ENCODE peak calls at places on chromosomes 13 and 19, in ten cellular contexts. X is AG10803, B is brain microvascular endothelial cell, I is heart right ventricle, E is body of pancreas, P is foreskin fibroblast, F is fibroblast of lung, Q is Peyer's patch, K is prostate gland, L is IMR-90. Z is an unnamed sample.

GRCh38 chr13:80382576-80382975 is 41.6 kb upstream of the SPRY2 start:
- DNase-seq in F (no peak), I (no peak), P (no peak), E (no peak), K (no peak), L (no peak), B (no peak), X (no peak), Q (no peak), Z (no peak)

GRCh38 chr19:22052644-22053013 is 345 bp downstream of the ZNF257 start:
- DNase-seq in B (no peak), F (no peak), E (no peak), Q (peak), L (no peak), X (peak), K (peak), P (peak), I (no peak), Z (no peak)

GRCh38 chr13:83940742-83941141 is 58.5 kb upstream of the SLITRK1 start:
- DNase-seq in E (no peak), L (no peak), B (no peak), P (peak), X (peak), I (no peak), Q (no peak), K (no peak), F (peak), Z (peak)

GRCh38 chr19:34323433-34324204 is 41.4 kb upstream of the GPI start:
- DNase-seq in E (no peak), Q (peak), F (no peak), L (no peak), K (no peak), B (no peak), X (no peak), P (no peak), I (no peak), Z (no peak)

GRCh38 chr19:40976724-40977123 is 14.4 kb upstream of the CYP2B6 start:
- DNase-seq in X (no peak), P (no peak), I (no peak), K (no peak), B (no peak), F (no peak), Q (no peak), L (no peak), E (no peak), Z (no peak)

GRCh38 chr19:3555653-3556422 is 1.5 kb downstream of the MFSD12 start:
- DNase-seq in Q (no peak), X (no peak), K (no peak), B (no peak), P (no peak), I (no peak), E (no peak), L (no peak), F (no peak), Z (no peak)

GRCh38 chr13:97855570-97855970 is 97.9 kb upstream of the IPO5 start:
- DNase-seq in K (peak), P (peak), L (peak), B (peak), F (peak), X (peak), I (peak), Q (peak), E (peak), Z (peak)

GRCh38 chr13:66914155-66914554 is 316.0 kb downstream of the PCDH9 start:
- DNase-seq in P (no peak), X (no peak), B (no peak), E (no peak), F (no peak), L (peak), Q (no peak), K (no peak), I (no peak), Z (no peak)

GRCh38 chr19:43934055-43934984 is 762 bp downstream of the ZNF45 start:
- DNase-seq in I (no peak), Q (no peak), X (peak), L (peak), B (no peak), K (no peak), F (no peak), E (no peak), P (peak), Z (peak)

GRCh38 chr13:113927661-113928581 is 46.0 kb downstream of the C13orf46 start:
- DNase-seq in F (peak), X (peak), E (peak), K (no peak), Q (peak), I (peak), B (peak), L (peak), P (peak), Z (peak)

GRCh38 chr13:22883262-22883840 is 297.4 kb upstream of the SGCG start:
- DNase-seq in K (no peak), P (no peak), F (no peak), B (no peak), Q (no peak), L (no peak), X (no peak), I (no peak), E (no peak), Z (no peak)

GRCh38 chr13:107586216-107586615 is 629.1 kb downstream of the LIG4 start:
- DNase-seq in L (peak), B (no peak), Q (no peak), P (no peak), F (peak), I (no peak), X (peak), E (no peak), K (no peak), Z (no peak)

GRCh38 chr13:49620170-49620621 is 8.1 kb upstream of the ARL11 start:
- DNase-seq in K (no peak), P (peak), I (no peak), X (no peak), B (no peak), L (no peak), Q (peak), E (no peak), F (no peak), Z (no peak)

GRCh38 chr19:12064266-12065099 is at the start of gene ZNF844:
- DNase-seq in L (peak), I (peak), P (peak), F (peak), X (peak), B (peak), K (peak), Q (peak), E (peak), Z (peak)

GRCh38 chr19:34220472-34221063 is 33.8 kb upstream of the GARRE1 start:
- DNase-seq in X (peak), I (peak), K (peak), B (peak), E (peak), F (peak), Q (peak), P (peak), L (peak), Z (peak)

GRCh38 chr19:21158523-21159135 is 16.8 kb downstream of the ZNF431 start:
- DNase-seq in P (peak), L (peak), Q (no peak), B (peak), F (peak), I (no peak), X (peak), E (no peak), K (no peak), Z (peak)

GRCh38 chr13:21672811-21673591 is 2.1 kb downstream of the FGF9 start:
- DNase-seq in F (no peak), L (no peak), E (no peak), B (no peak), P (peak), I (no peak), Q (no peak), K (no peak), X (no peak), Z (no peak)

GRCh38 chr13:21671793-21672680 is 1.2 kb downstream of the FGF9 start:
- DNase-seq in I (no peak), F (no peak), X (no peak), L (no peak), E (no peak), P (no peak), Q (no peak), B (no peak), K (no peak), Z (no peak)

GRCh38 chr13:21668665-21669599 is 1.9 kb upstream of the FGF9 start:
- DNase-seq in P (peak), I (no peak), E (peak), Q (peak), F (peak), L (peak), B (peak), X (peak), K (no peak), Z (no peak)

GRCh38 chr13:21670883-21671792 is at the start of gene FGF9:
- DNase-seq in B (peak), E (peak), Q (peak), L (peak), I (peak), K (peak), P (peak), F (peak), X (peak), Z (peak)

DNA sequence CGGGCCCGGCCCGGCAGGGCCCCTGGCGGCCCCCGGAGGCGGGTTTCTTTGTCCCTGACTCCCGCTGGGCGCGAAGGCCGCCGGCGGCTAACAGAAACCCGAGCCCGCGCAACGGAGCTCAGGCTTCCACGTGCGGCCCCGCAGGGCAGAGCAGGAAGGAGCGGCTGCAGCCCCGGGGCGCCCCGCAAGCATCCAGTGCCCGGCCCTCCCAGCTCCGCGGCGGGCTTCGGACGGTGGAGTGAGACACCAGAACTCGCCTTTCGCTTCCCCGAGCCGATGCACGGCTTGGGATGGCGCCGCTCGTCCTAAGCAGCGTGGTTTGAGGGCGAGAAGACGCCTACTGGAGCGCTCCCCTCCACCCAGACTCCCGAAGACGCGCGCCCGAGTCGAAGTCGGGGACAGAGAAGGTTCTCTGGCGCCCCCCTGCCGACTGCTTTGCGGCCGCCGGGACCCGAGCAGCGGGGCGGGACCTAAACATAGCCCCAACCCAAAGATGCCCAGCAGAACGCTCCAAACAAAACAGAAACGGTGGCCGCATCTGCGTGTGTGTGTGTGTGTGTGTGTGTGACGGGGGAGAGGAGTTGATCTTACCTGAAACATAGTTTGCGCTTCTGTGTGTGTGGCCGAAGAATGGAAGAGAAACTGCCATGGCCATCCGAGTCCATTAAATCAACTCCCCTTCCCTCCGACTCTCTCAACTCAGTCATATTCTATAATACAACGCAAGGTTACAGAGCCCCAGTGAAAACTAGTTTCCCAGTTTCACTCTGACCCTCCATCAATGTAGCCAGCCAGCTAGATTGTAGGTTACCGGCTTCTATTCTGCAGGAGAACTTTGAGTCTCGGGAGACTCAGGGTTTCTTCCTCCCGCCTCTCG is 629 bp upstream of the FGF9 start:
- DNase-seq in P (peak), F (peak), I (peak), B (peak), X (peak), E (peak), Q (peak), K (no peak), L (peak), Z (peak)
- TF ChIP-seq CTCF in P (peak), F (no peak), I (peak), B (peak), X (no peak), E (no peak), Q (no peak), K (no peak), L (peak), Z (peak)

GRCh38 chr19:27775395-27775794 is 1437.6 kb downstream of the UQCRFS1 start:
- DNase-seq in P (no peak), Q (no peak), B (no peak), F (no peak), K (no peak), L (no peak), E (no peak), X (no peak), I (no peak), Z (no peak)

GRCh38 chr19:27776020-27776419 is 1436.9 kb downstream of the UQCRFS1 start:
- DNase-seq in P (peak), L (peak), B (peak), X (peak), I (no peak), Q (no peak), K (no peak), F (peak), E (no peak), Z (peak)

GRCh38 chr19:27774827-27775226 is 1438.1 kb downstream of the UQCRFS1 start:
- DNase-seq in E (no peak), K (no peak), F (no peak), Q (no peak), P (no peak), B (no peak), I (no peak), L (no peak), X (no peak), Z (peak)

GRCh38 chr19:27773318-27774094 is 1439.4 kb downstream of the UQCRFS1 start:
- DNase-seq in E (no peak), X (no peak), Q (no peak), K (no peak), I (no peak), P (no peak), F (no peak), B (no peak), L (no peak), Z (no peak)

GRCh38 chr19:27774337-27774736 is 1438.6 kb downstream of the UQCRFS1 start:
- DNase-seq in B (no peak), L (no peak), X (no peak), Q (no peak), F (no peak), I (no peak), E (no peak), P (peak), K (no peak), Z (no peak)
- TF ChIP-seq CTCF in B (peak), L (no peak), X (peak), Q (no peak), F (peak), I (no peak), E (no peak), P (peak), K (no peak), Z (peak)

GRCh38 chr19:548841-549830 is 5.3 kb downstream of the GZMM start:
- DNase-seq in Q (no peak), F (no peak), K (no peak), L (no peak), I (no peak), E (no peak), X (no peak), P (no peak), B (no peak), Z (no peak)

GRCh38 chr19:543912-544608 is at the start of gene GZMM:
- DNase-seq in E (no peak), Q (peak), F (no peak), P (no peak), X (no peak), L (no peak), B (no peak), I (no peak), K (no peak), Z (no peak)

GRCh38 chr19:547117-547516 is 3.3 kb downstream of the GZMM start:
- DNase-seq in Q (no peak), X (no peak), F (no peak), E (no peak), P (no peak), B (no peak), K (no peak), I (no peak), L (no peak), Z (no peak)

GRCh38 chr19:542173-542866 is 1.5 kb upstream of the GZMM start:
- DNase-seq in E (no peak), L (no peak), Q (no peak), P (no peak), K (no peak), F (no peak), B (no peak), X (no peak), I (no peak), Z (no peak)

DNA sequence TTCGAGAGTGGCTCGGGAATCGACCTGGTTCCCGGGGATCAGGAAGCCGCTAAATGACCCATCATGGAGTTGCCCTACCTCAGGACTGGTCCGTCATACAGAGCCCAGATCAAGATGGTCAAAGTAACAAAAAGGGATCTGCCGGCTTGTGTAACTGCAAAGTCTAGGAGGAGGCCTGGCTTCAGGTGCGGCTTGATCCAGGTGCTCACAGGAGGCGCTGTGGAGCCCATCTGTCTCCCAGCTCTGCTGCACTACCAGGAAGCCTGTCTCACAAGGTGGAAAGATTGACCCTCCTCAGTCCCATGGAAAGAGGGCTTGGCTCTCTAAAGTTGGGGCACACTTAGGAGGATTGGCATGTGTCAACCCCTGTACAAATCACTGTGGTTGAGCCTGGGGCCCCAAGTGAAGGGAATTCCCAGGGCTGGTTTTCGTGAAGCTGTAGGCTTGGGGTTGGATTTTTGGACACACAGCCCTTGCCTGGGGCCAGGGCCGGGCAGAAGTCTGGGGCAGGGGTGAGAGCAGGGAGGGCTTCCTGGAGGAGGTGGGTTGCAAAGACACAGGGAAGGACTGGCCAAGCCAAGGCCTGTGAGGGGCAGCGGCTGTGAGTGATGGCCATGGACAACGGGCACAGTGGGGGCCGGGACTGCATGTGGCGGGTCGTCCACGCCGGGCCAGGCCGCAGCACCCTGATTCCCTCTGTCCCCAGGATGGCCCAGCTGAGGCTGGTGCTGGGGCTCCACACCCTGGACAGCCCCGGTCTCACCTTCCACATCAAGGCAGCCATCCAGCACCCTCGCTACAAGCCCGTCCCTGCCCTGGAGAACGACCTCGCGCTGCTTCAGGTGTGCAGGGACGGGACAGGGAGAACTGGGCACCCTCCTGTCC is 4.2 kb downstream of the GZMM start:
- DNase-seq in X (no peak), I (no peak), Q (no peak), K (no peak), F (no peak), B (no peak), E (no peak), P (no peak), L (no peak), Z (no peak)
- TF ChIP-seq CTCF in X (no peak), I (no peak), Q (no peak), K (no peak), F (no peak), B (peak), E (no peak), P (no peak), L (no peak), Z (peak)

GRCh38 chr13:41310963-41311606 is at the start of gene NAA16:
- DNase-seq in I (peak), B (peak), Q (peak), P (peak), F (peak), X (peak), L (peak), K (peak), E (peak), Z (peak)
- TF ChIP-seq CTCF in I (no peak), B (no peak), Q (no peak), P (no peak), F (no peak), X (no peak), L (no peak), K (peak), E (no peak), Z (peak)

DNA sequence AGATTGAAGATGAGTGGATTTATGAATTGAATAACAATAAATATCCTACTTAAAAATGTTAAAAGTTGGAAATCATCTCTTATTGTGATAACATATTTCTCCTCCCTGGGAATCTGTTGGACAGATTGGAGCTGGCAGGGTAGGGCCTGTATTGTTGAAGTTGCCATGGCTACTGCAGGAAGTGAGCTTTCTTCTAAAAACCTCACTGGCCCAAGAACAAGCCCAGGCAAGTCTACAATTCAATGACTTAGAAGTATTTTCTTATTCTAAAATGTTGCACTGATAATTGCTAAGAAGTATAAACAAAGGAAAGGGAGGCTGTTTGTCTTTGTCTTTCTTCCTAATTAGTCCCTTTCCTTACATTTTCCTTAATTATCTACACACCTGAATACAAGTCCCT is 112.1 kb downstream of the DLEU7 start:
- DNase-seq in X (peak), I (peak), P (peak), Q (no peak), F (peak), B (peak), L (peak), E (no peak), K (peak), Z (peak)
- TF ChIP-seq CTCF in X (no peak), I (no peak), P (no peak), Q (no peak), F (no peak), B (no peak), L (no peak), E (no peak), K (no peak), Z (no peak)

DNA sequence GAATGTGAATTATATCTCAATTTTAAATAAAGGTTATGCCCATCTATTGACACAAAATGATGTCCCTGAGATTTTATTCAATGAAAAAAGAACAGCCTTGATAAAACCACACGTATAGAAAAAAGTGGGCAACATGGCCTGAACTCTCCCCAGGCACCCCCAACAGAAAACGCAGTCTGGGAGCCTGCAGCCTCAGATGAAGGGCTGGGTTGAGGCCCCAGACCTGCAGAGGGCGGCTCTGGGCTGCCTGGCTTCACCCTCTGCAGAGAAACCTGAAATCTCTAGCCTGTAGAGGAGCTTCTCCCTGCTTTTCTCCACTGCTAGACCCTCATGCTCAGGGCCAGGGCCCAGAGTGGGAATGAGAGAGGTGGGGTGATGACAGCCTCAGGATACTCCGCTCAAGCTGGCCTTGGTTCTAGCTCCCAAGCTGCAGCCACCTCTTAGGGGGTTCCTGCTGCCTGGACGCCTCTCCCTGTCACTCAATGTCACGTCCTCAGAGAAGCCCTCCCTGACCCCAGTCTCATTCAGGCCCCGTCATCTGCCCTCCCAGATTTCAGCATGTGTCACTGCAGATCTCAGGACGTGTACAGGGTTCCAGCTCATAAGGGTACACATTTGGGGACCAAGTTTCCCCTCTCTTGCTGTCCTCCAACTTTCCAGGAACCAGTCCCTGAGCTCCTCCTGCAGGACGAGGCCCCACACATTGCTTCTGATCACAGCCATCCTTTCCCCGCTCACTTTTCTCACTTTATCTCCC is 1.8 kb downstream of the MBD3 start:
- DNase-seq in K (no peak), E (no peak), B (no peak), I (no peak), X (no peak), F (peak), Q (no peak), P (peak), L (no peak), Z (no peak)
- TF ChIP-seq CTCF in K (no peak), E (no peak), B (peak), I (no peak), X (peak), F (peak), Q (no peak), P (peak), L (peak), Z (peak)

Z was measured in HFFc6.